ENCODE peak calls at places on chromosomes 6 and 20, in four cellular contexts. T is A549, G is WTC11, B is K562. C is an unnamed sample.

GRCh38 chr20:14470231-14470894 is 133.0 kb upstream of the FLRT3 start:
- DNase-seq in T (no peak), B (no peak), G (no peak), C (no peak)

GRCh38 chr20:48921168-48921882 is at the start of gene ARFGEF2:
- DNase-seq in B (peak), T (peak), G (peak), C (peak)

GRCh38 chr6:79170915-79171314 is 63.6 kb downstream of the HMGN3 start:
- DNase-seq in T (no peak), B (no peak), G (no peak), C (peak)

GRCh38 chr6:151252626-151253025 is 12.9 kb downstream of the AKAP12 start:
- DNase-seq in B (no peak), T (no peak), G (no peak), C (no peak)

GRCh38 chr6:55777461-55777860 is 97.9 kb downstream of the BMP5 start:
- DNase-seq in G (no peak), T (no peak), B (no peak), C (no peak)

GRCh38 chr6:53311586-53311935 is 37.2 kb downstream of the ELOVL5 start:
- DNase-seq in B (no peak), T (no peak), G (no peak), C (no peak)

GRCh38 chr6:170243791-170244291 is 47.0 kb downstream of the DLL1 start:
- DNase-seq in T (no peak), G (no peak), B (no peak), C (no peak)

GRCh38 chr20:6489361-6490154 is 277.9 kb upstream of the BMP2 start:
- DNase-seq in G (no peak), T (no peak), B (no peak), C (no peak)

GRCh38 chr6:146598785-146599405 is at the start of gene ADGB:
- DNase-seq in T (peak), G (peak), B (peak), C (peak)

GRCh38 chr6:143536866-143537691 is 25.6 kb upstream of the FUCA2 start:
- DNase-seq in G (peak), T (peak), B (no peak), C (peak)

GRCh38 chr6:37365791-37366190 is 12.0 kb downstream of the RNF8 start:
- DNase-seq in T (no peak), G (no peak), B (no peak), C (peak)

GRCh38 chr6:159966339-159966738 is 2.5 kb upstream of the IGF2R start:
- DNase-seq in G (no peak), T (no peak), B (peak), C (no peak)

GRCh38 chr6:141618180-141618581 is 514.5 kb upstream of the GJE1 start:
- DNase-seq in B (no peak), T (no peak), G (no peak), C (no peak)

GRCh38 chr6:37103169-37104039 is 66.5 kb upstream of the PIM1 start:
- DNase-seq in B (peak), G (peak), T (peak), C (peak)

GRCh38 chr6:16562498-16562897 is 198.8 kb downstream of the ATXN1 start:
- DNase-seq in T (no peak), G (no peak), B (no peak), C (no peak)

GRCh38 chr6:107712523-107713213 is 111.4 kb downstream of the SCML4 start:
- DNase-seq in G (no peak), T (no peak), B (no peak), C (no peak)

GRCh38 chr6:137819740-137820139 is 47.3 kb upstream of the TNFAIP3 start:
- DNase-seq in B (no peak), T (no peak), G (no peak), C (peak)

GRCh38 chr6:170243386-170243785 is 47.5 kb downstream of the DLL1 start:
- DNase-seq in B (no peak), T (no peak), G (no peak), C (no peak)

GRCh38 chr6:133051264-133051663 is 189.9 kb upstream of the EYA4 start:
- DNase-seq in B (no peak), G (no peak), T (no peak), C (no peak)

GRCh38 chr6:17851720-17852161 is 135.7 kb downstream of the KIF13A start:
- DNase-seq in T (no peak), G (no peak), B (no peak), C (peak)

GRCh38 chr6:11354019-11354418 is 121.6 kb upstream of the NEDD9 start:
- DNase-seq in T (no peak), G (no peak), B (no peak), C (peak)

GRCh38 chr6:42257063-42257462 is 39.4 kb upstream of the MRPS10 start:
- DNase-seq in G (no peak), T (no peak), B (no peak), C (peak)

DNA sequence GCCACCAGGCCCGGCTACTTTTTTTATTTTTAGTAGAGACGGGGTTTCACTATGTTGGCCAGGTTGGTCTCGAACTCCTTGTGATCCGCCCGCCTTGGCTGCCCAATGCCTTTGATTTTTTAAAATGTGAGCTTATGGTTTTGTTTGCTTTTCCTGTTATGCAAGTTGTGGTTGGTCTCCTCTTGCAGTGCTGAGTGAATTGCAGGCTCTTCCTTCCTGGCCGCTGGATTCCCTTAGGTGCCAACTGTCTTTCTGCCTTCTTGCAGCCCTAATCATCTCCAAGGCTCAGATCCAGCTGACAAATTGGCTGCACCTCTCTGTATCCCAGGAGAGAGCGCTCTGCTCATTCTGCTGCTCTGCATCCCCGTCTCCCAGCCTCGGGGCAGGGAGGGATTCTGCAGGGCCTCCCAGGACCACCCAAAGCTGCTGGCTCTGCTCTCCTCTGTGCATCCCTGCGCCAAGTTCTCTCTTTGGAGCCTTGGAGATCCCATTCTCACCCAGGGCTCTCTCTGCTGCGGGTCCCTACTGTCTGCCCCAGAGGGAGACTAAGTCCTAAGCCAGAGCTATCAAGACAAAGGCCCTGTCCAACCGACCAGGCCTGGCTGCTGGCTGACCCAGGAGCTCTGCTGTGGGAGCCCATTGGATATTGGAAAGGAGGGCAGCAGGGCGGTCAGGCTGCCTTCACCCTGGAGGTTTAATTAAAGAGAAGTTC is 14.1 kb upstream of the EMILIN3 start:
- DNase-seq in T (no peak), B (no peak), G (no peak), C (no peak)
- TF ChIP-seq JUN in T (no peak), B (no peak), G (no peak), C (no peak)

DNA sequence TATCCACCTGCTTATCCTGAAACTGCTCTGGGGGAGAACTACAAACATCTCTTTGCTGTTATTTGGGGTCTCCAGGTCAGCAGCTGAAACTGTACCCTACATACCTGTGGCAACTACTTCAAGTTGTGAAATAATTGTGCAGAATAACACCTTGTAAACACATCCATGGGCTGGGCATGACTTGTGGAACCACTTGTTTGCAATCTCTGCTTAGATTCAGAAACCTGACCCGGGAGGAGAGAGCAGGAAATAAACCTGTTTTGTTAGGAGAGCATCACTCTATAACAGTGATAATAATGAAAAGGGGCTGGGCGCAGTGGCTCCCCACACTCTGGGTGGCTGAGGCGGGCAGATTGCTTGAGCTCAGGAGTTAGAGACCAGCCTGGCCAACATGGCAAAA is 183.1 kb downstream of the NFATC2 start:
- DNase-seq in G (no peak), T (no peak), B (no peak), C (no peak)
- TF ChIP-seq JUN in G (no peak), T (no peak), B (no peak), C (no peak)

DNA sequence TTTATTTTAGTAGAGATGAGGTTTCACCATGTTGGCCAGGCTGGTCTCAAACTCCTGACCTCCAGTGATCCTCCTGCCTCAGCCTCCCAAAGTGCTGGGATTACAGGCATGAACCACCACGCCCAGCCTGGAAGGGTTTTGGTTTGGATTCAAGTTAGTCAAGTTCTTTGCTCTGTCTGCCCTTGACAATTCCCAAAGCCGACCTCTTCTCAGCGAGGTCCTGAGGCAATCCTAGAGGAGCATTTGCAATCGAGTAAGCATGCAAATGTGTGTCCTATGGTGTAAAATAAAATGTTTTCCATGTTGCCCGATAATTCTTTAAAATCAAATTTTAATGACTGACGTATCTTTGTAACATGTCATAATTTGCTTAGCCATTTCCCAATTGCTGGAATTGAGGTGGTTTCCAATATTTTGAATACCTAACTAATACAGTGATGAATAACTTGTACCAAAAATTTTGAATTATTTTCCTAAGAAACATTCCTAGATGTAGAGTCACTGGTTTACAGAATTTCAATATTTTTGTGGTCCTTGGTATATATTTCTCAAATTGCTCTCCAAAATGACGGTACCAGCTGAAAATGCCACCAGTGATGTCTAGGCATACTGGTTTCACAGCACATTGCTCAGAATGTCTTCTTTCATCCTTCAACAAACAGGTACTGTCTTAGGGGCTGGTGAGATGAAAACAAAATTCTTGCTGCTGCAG is 38.7 kb downstream of the GTF2H5 start:
- DNase-seq in T (no peak), B (no peak), G (no peak), C (no peak)
- TF ChIP-seq JUN in T (no peak), B (no peak), G (no peak), C (no peak)

DNA sequence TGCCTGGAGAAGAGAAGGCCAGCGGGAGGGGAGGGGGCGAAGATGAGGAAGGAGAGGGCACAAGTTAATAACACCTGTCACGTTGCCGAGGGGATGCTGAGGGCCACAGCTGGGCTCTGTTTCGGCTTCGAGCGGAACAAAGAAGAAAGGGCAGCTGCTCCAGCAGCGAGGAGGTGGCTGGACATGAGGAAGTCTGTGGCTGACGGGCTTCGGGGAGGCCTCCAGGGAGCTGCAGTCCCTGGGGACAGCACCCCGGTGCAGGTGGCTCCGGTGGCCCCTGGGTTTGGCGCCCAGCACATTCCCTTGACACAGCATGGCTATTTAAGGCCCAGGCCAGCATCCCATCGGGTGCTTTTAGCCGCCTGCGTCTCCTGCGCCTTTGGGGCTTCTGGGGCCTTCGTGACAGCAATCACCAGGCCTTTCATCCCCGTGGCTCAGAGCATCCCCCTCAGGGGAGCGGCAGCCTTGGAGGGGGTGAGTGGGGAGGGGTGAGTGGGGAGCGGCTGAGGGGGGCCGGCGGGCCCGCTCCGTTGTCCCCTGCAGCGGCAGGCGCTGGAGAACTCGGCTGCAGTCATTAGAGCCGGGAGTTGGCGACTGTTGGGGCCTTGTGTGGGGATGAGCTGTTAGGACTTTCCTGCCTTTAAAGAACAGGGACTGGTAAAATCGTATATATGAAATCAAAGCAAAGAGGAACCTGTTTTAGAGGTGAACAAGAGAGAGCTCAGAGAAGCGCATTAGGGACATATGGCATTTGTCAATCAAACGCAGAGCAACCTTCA is 99.0 kb downstream of the TMEM242 start:
- DNase-seq in G (no peak), B (no peak), T (no peak), C (no peak)
- TF ChIP-seq JUN in G (no peak), B (no peak), T (no peak), C (no peak)